ENCODE peak calls at places on chromosome 19, in six cellular contexts. M is PC-9, A is SK-N-SH, G is GM23248, W is GM23338, H is MM.1S. K is an unnamed sample.
A peak's percentile ranks its signal among the peaks of the same experiment; 100 is the strongest.

GRCh38 chr19:20423381-20424207 is 142.0 kb downstream of the ZNF737 start:
- DNase-seq in G (peak; percentile 90), M (no peak), H (no peak), A (peak; percentile 15), W (peak; percentile 73), K (peak; percentile 2)

GRCh38 chr19:23817519-23817918 is 58.8 kb upstream of the ZNF681 start:
- DNase-seq in M (no peak), H (peak; percentile 73), A (peak; percentile 24), G (peak; percentile 12), W (peak; percentile 84), K (peak; percentile 34)

GRCh38 chr19:18483119-18483518 is 38.8 kb downstream of the ELL start:
- DNase-seq in A (no peak), G (no peak), M (no peak), H (no peak), W (no peak), K (no peak)

GRCh38 chr19:41221514-41222205 is 2.6 kb downstream of the AXL start:
- DNase-seq in G (no peak), W (no peak), H (no peak), A (no peak), M (no peak), K (no peak)

GRCh38 chr19:46596008-46596407 is 5.1 kb upstream of the CALM3 start:
- DNase-seq in M (no peak), H (no peak), G (no peak), A (no peak), W (no peak), K (no peak)

GRCh38 chr19:28414748-28415147 is 798.2 kb downstream of the UQCRFS1 start:
- DNase-seq in M (no peak), A (no peak), W (no peak), G (no peak), H (no peak), K (no peak)

GRCh38 chr19:16095071-16095571 is 16.6 kb upstream of the RAB8A start:
- DNase-seq in W (no peak), A (no peak), G (no peak), H (no peak), M (no peak), K (no peak)

GRCh38 chr19:45474941-45475516 is 7.2 kb downstream of the FOSB start:
- DNase-seq in H (no peak), M (no peak), W (no peak), A (no peak), G (peak; percentile 33), K (no peak)

GRCh38 chr19:48745208-48745995 is 1.3 kb downstream of the IZUMO1 start:
- DNase-seq in G (peak; percentile 90), H (peak; percentile 56), M (peak; percentile 66), W (peak; percentile 94), A (peak; percentile 78), K (peak; percentile 63)

GRCh38 chr19:38684078-38684861 is 36.8 kb downstream of the ACTN4 start:
- DNase-seq in W (no peak), A (no peak), H (peak; percentile 38), M (peak; percentile 95), G (peak; percentile 97), K (peak; percentile 88)

GRCh38 chr19:15332311-15332996 is at the start of gene BRD4:
- DNase-seq in M (no peak), G (peak; percentile 84), W (peak; percentile 81), H (peak; percentile 68), A (peak; percentile 95), K (peak; percentile 62)

GRCh38 chr19:41226053-41226873 is 7.2 kb downstream of the AXL start:
- DNase-seq in W (peak; percentile 81), M (peak; percentile 75), G (peak; percentile 96), A (peak; percentile 56), H (no peak), K (peak; percentile 89)

DNA sequence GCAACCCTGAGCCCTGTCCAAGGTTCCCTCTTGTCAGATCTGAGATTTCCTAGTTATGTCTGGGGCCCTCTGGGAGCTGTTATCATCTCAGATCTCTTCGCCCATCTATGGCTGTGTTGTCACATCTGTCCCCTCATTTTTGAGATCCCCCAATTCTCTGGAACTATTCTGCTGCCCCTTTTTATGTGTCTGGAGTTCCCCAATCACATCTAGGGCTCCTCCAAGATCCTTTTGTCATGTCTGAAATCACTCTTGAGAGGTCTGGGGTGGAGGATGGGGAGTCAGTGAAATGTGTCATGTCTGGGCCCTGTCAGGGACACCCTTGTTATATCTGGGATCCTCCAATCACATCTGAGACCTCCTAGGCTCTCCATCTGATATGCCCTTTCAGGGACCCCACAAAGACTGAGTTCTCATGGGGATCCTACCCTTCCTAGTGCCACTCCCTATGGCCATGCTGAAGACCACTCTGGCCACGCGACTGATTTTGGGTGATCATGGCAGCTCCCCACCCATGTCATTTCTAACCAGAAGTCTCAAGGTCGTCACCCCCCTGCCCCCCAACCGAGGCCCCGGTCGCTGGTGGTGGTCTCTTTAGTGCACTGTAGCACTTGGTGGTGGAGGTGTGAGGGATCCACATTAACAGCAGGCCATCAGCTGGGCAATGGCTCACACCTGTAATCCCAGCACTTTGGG is 3.8 kb upstream of the MYBPC2 start:
- DNase-seq in M (no peak), G (no peak), H (no peak), A (no peak), W (no peak), K (no peak)
- H3F3A ChIP-seq in M (no peaks in the 10 kb centered on the region), G (no peaks in the 10 kb centered on the region), H (no peaks in the 10 kb centered on the region), A (no peaks in the 10 kb centered on the region), W (peaks cover 20% of the 10 kb centered on the region), K (no peaks in the 10 kb centered on the region)

DNA sequence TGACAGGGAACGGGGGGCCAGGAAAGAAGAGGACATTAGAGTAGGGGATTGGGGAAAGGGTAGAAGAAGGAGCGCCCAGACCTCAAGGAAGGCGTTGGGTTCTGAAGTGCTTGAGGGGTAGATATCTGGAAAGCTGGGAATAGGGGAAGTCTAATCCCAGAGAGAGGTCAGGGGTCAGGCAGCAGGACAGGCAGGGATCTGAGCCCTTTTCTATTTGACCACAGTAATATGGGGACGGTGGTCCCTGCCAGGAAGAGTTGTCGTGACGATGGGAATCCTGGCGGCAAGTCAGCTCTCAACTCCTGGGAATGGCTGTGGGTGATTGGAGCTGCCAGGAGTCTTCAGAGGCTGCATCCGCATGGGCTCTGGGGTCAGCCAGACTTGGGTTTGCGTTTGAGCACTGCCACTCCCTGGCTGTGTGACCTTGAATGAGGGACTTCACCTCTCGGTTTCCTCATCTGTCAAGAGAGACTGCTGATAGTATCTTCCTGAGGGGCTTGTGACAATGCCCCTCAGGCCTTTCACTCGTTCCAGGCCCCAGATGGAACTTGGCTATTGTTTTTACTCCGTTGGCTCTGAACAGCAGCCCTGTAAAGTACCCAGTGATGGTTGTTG is 1.3 kb downstream of the AP2A1 start:
- DNase-seq in M (no peak), A (no peak), W (no peak), G (peak; percentile 45), H (no peak), K (no peak)
- H3K9me2 ChIP-seq in M (no peaks in the 10 kb centered on the region), A (no peaks in the 10 kb centered on the region), W (no peaks in the 10 kb centered on the region), G (no peaks in the 10 kb centered on the region), H (no peaks in the 10 kb centered on the region), K (no peaks in the 10 kb centered on the region)

DNA sequence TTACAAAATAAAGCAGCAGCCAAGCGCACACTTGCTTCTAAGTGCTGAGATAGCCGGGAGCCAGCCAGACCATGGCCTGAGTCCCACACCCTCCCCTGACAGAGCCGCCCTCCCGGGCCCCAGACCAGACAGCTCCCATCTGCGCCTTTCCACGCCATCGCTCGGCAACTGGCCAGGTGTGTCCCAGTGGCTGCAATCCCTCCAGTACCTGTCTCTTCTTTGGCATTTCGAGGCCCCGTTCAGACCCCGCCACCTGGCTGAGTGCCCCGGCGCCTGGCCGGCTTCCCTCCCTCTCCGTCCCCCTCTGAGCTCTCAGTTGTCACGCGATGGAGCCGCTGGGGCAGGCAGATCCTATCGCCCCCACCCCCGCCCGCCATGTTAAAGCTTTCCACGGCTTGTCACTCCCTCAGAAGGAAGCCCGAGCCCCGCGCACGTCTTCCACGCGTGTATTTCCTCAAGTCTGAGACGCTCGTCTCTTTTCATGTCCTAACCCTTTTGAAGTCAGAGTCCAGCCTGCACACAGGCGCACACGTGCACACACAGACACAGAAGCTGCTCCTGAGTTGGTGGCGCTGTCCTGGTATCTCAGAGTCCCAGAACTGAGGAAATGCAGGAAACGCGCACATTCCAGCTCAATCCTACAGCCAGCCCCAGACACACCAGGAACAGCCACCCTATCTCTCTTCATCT is 7.9 kb downstream of the MLLT1 start:
- DNase-seq in A (peak; percentile 87), H (no peak), G (peak; percentile 89), M (no peak), W (peak; percentile 56), K (peak; percentile 30)
- H3K4me1 ChIP-seq in A (peaks cover 78% of the 10 kb centered on the region), H (no peaks in the 10 kb centered on the region), G (peaks cover 63% of the 10 kb centered on the region), M (no peaks in the 10 kb centered on the region), W (peaks cover 51% of the 10 kb centered on the region), K (peaks cover 59% of the 10 kb centered on the region)

GRCh38 chr19:50333737-50334617 is 4.8 kb upstream of the KCNC3 start:
- DNase-seq in M (no peak), G (peak; percentile 78), H (no peak), A (peak; percentile 98), W (peak; percentile 50), K (peak; percentile 81)
- H3F3A ChIP-seq in M (peaks cover 16% of the 10 kb centered on the region), G (no peaks in the 10 kb centered on the region), H (no peaks in the 10 kb centered on the region), A (peaks cover 9% of the 10 kb centered on the region), W (peaks cover 21% of the 10 kb centered on the region), K (no peaks in the 10 kb centered on the region)

GRCh38 chr19:2048104-2048958 is 2.7 kb downstream of the MKNK2 start:
- DNase-seq in W (no peak), G (no peak), A (no peak), M (no peak), H (peak; percentile 5), K (no peak)
- H3K9me2 ChIP-seq in W (no peaks in the 10 kb centered on the region), G (no peaks in the 10 kb centered on the region), A (no peaks in the 10 kb centered on the region), M (no peaks in the 10 kb centered on the region), H (no peaks in the 10 kb centered on the region), K (no peaks in the 10 kb centered on the region)

GRCh38 chr19:3152431-3152780 is 16.6 kb downstream of the GNA15 start:
- DNase-seq in W (no peak), A (no peak), M (no peak), G (no peak), H (no peak), K (no peak)
- H3K4me1 ChIP-seq in W (no peaks in the 10 kb centered on the region), A (no peaks in the 10 kb centered on the region), M (no peaks in the 10 kb centered on the region), G (peaks cover 10% of the 10 kb centered on the region), H (no peaks in the 10 kb centered on the region), K (peaks cover 12% of the 10 kb centered on the region)

DNA sequence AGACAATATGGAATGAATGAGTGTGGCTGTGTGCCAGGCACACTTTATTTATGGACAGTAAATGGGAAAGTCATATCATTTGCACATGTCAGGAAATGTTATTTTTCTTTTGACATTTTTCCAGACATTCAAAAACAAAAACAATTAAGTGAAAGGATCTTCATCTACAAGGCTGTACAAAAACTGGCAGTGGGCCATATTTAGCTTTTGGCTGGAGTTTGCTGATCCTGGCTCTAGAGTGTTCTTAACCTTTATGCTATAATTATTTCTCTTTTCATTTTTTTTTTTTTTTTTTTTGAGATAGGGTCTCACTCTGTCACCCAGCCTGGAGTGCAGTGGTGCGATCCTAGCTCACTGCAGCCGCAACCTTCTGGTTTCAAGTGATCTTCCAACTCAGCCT is 6.5 kb upstream of the TNFSF9 start:
- DNase-seq in W (no peak), H (no peak), G (no peak), M (no peak), A (no peak), K (no peak)
- H3F3A ChIP-seq in W (no peaks in the 10 kb centered on the region), H (peaks cover under 1% of the 10 kb centered on the region), G (no peaks in the 10 kb centered on the region), M (no peaks in the 10 kb centered on the region), A (peaks cover under 1% of the 10 kb centered on the region), K (no peaks in the 10 kb centered on the region)

K was measured in PC-3.